ENCODE peak calls at places on chromosomes 4 and X, in eight cellular contexts. O is fibroblast of the aortic adventitia; F is CD4-positive, CD25-positive, alpha-beta regulatory T cell; S is left ventricle myocardium inferior; X is brain microvascular endothelial cell; C is Caco-2; D is A549; I is thoracic aorta. M is an unnamed sample.

GRCh38 chrX:115337735-115338134 is 48.2 kb downstream of the LUZP4 start:
- DNase-seq in X (peak; percentile 31), S (no peak), D (no peak), C (no peak), I (no peak), F (no peak), O (peak; percentile 96), M (peak; percentile 76)

GRCh38 chr4:162016991-162017390 is 146.8 kb downstream of the FSTL5 start:
- DNase-seq in S (no peak), C (no peak), D (no peak), X (no peak), F (no peak), I (no peak), O (no peak), M (no peak)

GRCh38 chr4:187027231-187027760 is 303.6 kb upstream of the FAT1 start:
- DNase-seq in X (no peak), O (no peak), S (no peak), F (no peak), C (no peak), I (no peak), D (no peak), M (no peak)

GRCh38 chr4:166277406-166277805 is 404.4 kb downstream of the TLL1 start:
- DNase-seq in S (no peak), F (no peak), C (no peak), X (peak; percentile 13), D (no peak), I (no peak), O (peak; percentile 67), M (no peak)

GRCh38 chrX:107542500-107542899 is 85.8 kb upstream of the PRPS1 start:
- DNase-seq in S (no peak), I (no peak), X (peak; percentile 11), C (no peak), D (peak; percentile 18), F (no peak), O (peak; percentile 50), M (no peak)

GRCh38 chr4:67883463-67883862 is 339 bp downstream of the TMPRSS11D start:
- DNase-seq in C (no peak), D (no peak), O (no peak), X (no peak), I (no peak), F (no peak), S (no peak), M (no peak)

GRCh38 chrX:103615781-103616180 is 8.0 kb downstream of the TCEAL3 start:
- DNase-seq in C (no peak), F (no peak), D (no peak), S (no peak), O (no peak), X (no peak), I (no peak), M (no peak)

GRCh38 chr4:2462218-2462991 is 6.5 kb upstream of the RNF4 start:
- DNase-seq in X (peak; percentile 33), C (no peak), F (peak; percentile 70), I (no peak), D (peak; percentile 65), O (peak; percentile 68), S (peak; percentile 74), M (no peak)

GRCh38 chrX:106894392-106894909 is 8.7 kb downstream of the RIPPLY1 start:
- DNase-seq in X (peak; percentile 60), C (peak; percentile 73), O (peak; percentile 81), I (no peak), D (peak; percentile 84), F (peak; percentile 44), S (no peak), M (peak; percentile 28)

GRCh38 chr4:148845609-148846008 is 403.4 kb upstream of the NR3C2 start:
- DNase-seq in D (no peak), X (no peak), O (no peak), F (no peak), I (no peak), S (no peak), C (no peak), M (no peak)

GRCh38 chr4:17646693-17647092 is 32.3 kb downstream of the MED28 start:
- DNase-seq in S (no peak), X (no peak), F (no peak), D (no peak), C (no peak), I (no peak), O (no peak), M (no peak)

GRCh38 chrX:75273483-75273882 is 402 bp upstream of the UPRT start:
- DNase-seq in C (peak; percentile 40), F (no peak), O (no peak), X (peak; percentile 1), I (no peak), S (no peak), D (no peak), M (no peak)

GRCh38 chr4:169659736-169660670 is 39.6 kb downstream of the CLCN3 start:
- DNase-seq in X (peak; percentile 99), F (peak; percentile 79), C (peak; percentile 90), I (peak; percentile 57), O (peak; percentile 99), S (no peak), D (peak; percentile 96), M (peak; percentile 95)
- H3K4me3 ChIP-seq in X (peak overlapping the region; percentile 60), F (peak overlapping the region; percentile 75), C (peak overlapping the region; percentile 42), I (peak overlapping the region; percentile 84), O (peak overlapping the region; percentile 65), S (peak overlapping the region; percentile 63), D (peak overlapping the region; percentile 53), M (peak overlapping the region; percentile 43)

DNA sequence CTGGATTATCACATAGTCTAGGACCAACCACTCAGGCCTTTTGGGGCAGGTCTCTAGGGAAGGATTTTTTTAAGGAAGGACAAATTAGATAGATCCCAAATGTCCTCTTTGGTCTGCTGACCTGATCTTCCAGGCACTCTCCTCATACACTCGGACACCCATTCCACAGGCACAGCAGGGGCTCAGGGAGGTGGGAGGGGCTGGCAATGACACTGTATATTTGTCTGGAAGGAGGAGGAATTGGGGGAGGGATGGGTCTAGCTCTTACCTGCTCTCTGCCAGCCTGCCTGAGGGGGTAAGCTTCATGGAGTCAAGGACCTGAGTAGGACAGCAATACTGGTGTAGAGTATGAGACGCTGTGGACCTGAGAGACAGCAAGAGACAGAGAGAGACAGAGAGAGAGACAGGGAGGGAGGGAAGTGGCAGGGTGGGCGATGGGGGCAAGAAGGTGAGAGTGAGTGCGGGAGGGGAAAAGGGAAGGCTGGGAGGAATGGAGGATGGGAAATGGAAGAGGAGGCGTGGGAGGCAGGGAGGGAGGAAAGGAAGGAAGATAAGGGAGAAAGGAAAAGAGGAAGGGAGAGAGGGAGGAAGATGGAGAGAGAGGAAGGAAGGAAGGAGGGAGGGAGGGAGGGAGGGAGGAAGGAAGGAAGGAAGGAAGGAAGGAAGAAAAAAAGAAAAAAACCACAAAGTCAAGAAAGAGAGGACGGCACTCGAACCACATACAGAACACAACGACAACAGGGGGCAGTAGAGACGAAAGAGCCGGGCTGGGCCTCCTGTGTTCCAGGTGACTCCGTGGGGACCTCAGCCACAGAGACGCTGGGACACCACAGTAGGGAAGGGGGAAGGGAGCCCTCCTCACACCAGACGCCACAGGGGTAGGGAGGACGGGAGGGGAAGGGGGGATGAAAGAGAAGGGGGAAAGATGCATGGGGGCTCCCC is 1.8 kb downstream of the IQSEC2 start:
- DNase-seq in I (no peak), D (no peak), S (no peak), F (no peak), C (no peak), X (no peak), O (no peak), M (no peak)
- H3K4me3 ChIP-seq in I (peak overlapping the region; percentile 71), D (peak overlapping the region; percentile 56), S (peak overlapping the region; percentile 65), F (no peak overlapping the region), C (no peak overlapping the region), X (no peak overlapping the region), O (no peak overlapping the region), M (peak overlapping the region; percentile 56)

DNA sequence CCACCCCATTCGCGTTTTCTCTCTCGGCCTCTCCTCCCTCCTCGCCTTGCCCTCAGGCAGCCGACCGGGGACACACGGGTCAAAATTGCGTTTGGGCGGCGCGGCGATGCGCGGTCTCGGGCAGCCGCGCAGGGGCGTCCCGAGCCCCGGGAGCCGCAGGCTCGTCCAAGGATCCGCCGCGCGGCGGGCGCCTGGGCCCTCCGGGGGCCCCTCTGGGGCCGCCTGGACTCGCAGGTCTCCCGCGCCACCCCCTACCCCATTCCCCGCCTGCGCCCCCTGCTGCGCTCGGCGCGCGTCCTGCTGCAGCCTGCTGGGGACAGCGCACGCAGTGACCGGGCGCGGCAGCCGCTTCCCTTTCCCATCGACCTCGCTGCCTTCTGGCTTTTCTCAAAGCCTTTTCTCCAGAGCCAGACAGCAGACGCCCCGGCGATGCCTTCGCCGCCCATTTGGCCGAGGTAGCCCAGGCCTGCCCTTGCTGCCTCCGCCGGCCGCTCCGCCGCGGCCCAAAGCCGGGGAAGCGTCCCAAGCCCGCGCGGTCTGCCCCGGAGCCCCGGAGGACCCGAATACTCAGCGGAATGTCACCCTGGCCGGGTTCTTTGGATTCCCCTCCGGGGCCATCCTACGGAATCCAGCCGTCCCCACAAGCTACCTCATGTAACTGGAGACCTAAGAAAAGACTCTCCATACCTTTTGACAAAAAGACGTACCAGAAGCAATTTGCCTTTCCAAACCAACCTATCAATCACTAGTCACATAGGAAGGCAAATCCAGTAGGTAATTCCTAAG is 16.5 kb downstream of the POU4F2 start:
- DNase-seq in I (no peak), C (no peak), X (no peak), D (no peak), S (no peak), F (no peak), O (peak; percentile 22), M (no peak)
- H3K4me3 ChIP-seq in I (peak overlapping the region; percentile 73), C (no peak overlapping the region), X (peak overlapping the region; percentile 45), D (peak overlapping the region; percentile 46), S (peak overlapping the region; percentile 68), F (peak overlapping the region; percentile 51), O (peak overlapping the region; percentile 56), M (peak overlapping the region; percentile 43)

GRCh38 chr4:156773648-156774357 is 197.8 kb downstream of the PDGFC start:
- DNase-seq in I (no peak), F (no peak), C (no peak), D (peak; percentile 2), S (no peak), O (peak; percentile 58), X (peak; percentile 54), M (no peak)

GRCh38 chr4:156766846-156767245 is 204.8 kb downstream of the PDGFC start:
- DNase-seq in F (no peak), C (no peak), X (no peak), S (no peak), I (no peak), O (no peak), D (no peak), M (no peak)

GRCh38 chr4:156774422-156774821 is 197.2 kb downstream of the PDGFC start:
- DNase-seq in D (peak; percentile 49), C (no peak), F (no peak), O (peak; percentile 95), X (peak; percentile 90), S (no peak), I (peak; percentile 5), M (peak; percentile 86)

GRCh38 chr4:156767911-156768415 is 203.6 kb downstream of the PDGFC start:
- DNase-seq in F (no peak), O (no peak), S (no peak), I (no peak), D (no peak), C (no peak), X (no peak), M (no peak)

GRCh38 chr4:156771171-156771837 is 200.3 kb downstream of the PDGFC start:
- DNase-seq in C (no peak), F (no peak), O (peak; percentile 90), I (peak; percentile 8), S (no peak), D (peak; percentile 48), X (peak; percentile 28), M (peak; percentile 68)
- H3K4me3 ChIP-seq in C (no peak overlapping the region), F (no peak overlapping the region), O (peak overlapping the region; percentile 32), I (peak overlapping the region; percentile 56), S (peak overlapping the region; percentile 39), D (no peak overlapping the region), X (no peak overlapping the region), M (no peak overlapping the region)

GRCh38 chr4:121182296-121182695 is 18.2 kb upstream of the TNIP3 start:
- DNase-seq in S (no peak), D (no peak), X (peak; percentile 2), O (peak; percentile 29), I (no peak), C (no peak), F (peak; percentile 65), M (no peak)
- H3K4me3 ChIP-seq in S (no peak overlapping the region), D (no peak overlapping the region), X (no peak overlapping the region), O (no peak overlapping the region), I (peak overlapping the region; percentile 20), C (no peak overlapping the region), F (peak overlapping the region; percentile 96), M (no peak overlapping the region)

M was measured in AG09309.